ENCODE peak calls at places on chromosomes 4 and X, in six cellular contexts. One of them, this sample, is unnamed.

GRCh38 chr4:55359397-55359916 is 13.4 kb downstream of the SRD5A3 start:
- DNase-seq in activated CD4-positive, alpha-beta T cell treated with anti-CD3 and anti-CD28 coated beads, Interleukin-2, amount 10 ng/mL, durations not matched to agents 7 days and 5 days: no peak
- DNase-seq in stimulated activated CD4-positive, alpha-beta T cell treated with anti-CD3 and anti-CD28 coated beads, Interleukin-1b, Interleukin-23, amount 100 ng/mL, for 48 hours: no peak
- DNase-seq in Calu3: no peak
- DNase-seq in Karpas-422: no peak
- DNase-seq in endothelial cell: no peak
- DNase-seq in this sample: no peak

GRCh38 chrX:109356684-109357083 is 125.2 kb downstream of the GUCY2F start:
- DNase-seq in Calu3: no peak
- DNase-seq in activated CD4-positive, alpha-beta T cell treated with anti-CD3 and anti-CD28 coated beads, Interleukin-2, amount 10 ng/mL, durations not matched to agents 7 days and 5 days: no peak
- DNase-seq in stimulated activated CD4-positive, alpha-beta T cell treated with anti-CD3 and anti-CD28 coated beads, Interleukin-1b, Interleukin-23, amount 100 ng/mL, for 48 hours: no peak
- DNase-seq in endothelial cell: no peak
- DNase-seq in Karpas-422: no peak
- DNase-seq in this sample: no peak

GRCh38 chrX:29461039-29461438 is 754.3 kb upstream of the MAGEB2 start:
- DNase-seq in Calu3: no peak
- DNase-seq in endothelial cell: no peak
- DNase-seq in activated CD4-positive, alpha-beta T cell treated with anti-CD3 and anti-CD28 coated beads, Interleukin-2, amount 10 ng/mL, durations not matched to agents 7 days and 5 days: no peak
- DNase-seq in stimulated activated CD4-positive, alpha-beta T cell treated with anti-CD3 and anti-CD28 coated beads, Interleukin-1b, Interleukin-23, amount 100 ng/mL, for 48 hours: no peak
- DNase-seq in Karpas-422: no peak
- DNase-seq in this sample: no peak

GRCh38 chr4:16225996-16226815 is at the start of gene TAPT1:
- DNase-seq in Karpas-422: peak
- DNase-seq in activated CD4-positive, alpha-beta T cell treated with anti-CD3 and anti-CD28 coated beads, Interleukin-2, amount 10 ng/mL, durations not matched to agents 7 days and 5 days: peak
- DNase-seq in stimulated activated CD4-positive, alpha-beta T cell treated with anti-CD3 and anti-CD28 coated beads, Interleukin-1b, Interleukin-23, amount 100 ng/mL, for 48 hours: peak
- DNase-seq in endothelial cell: peak
- DNase-seq in Calu3: peak
- DNase-seq in this sample: peak

GRCh38 chrX:40093586-40093985 is 4.2 kb downstream of the BCOR start:
- DNase-seq in endothelial cell: no peak
- DNase-seq in Karpas-422: no peak
- DNase-seq in Calu3: no peak
- DNase-seq in stimulated activated CD4-positive, alpha-beta T cell treated with anti-CD3 and anti-CD28 coated beads, Interleukin-1b, Interleukin-23, amount 100 ng/mL, for 48 hours: no peak
- DNase-seq in activated CD4-positive, alpha-beta T cell treated with anti-CD3 and anti-CD28 coated beads, Interleukin-2, amount 10 ng/mL, durations not matched to agents 7 days and 5 days: no peak
- DNase-seq in this sample: no peak

GRCh38 chr4:123783936-123784335 is 387.3 kb downstream of the SPRY1 start:
- DNase-seq in Karpas-422: no peak
- DNase-seq in stimulated activated CD4-positive, alpha-beta T cell treated with anti-CD3 and anti-CD28 coated beads, Interleukin-1b, Interleukin-23, amount 100 ng/mL, for 48 hours: no peak
- DNase-seq in Calu3: no peak
- DNase-seq in endothelial cell: no peak
- DNase-seq in activated CD4-positive, alpha-beta T cell treated with anti-CD3 and anti-CD28 coated beads, Interleukin-2, amount 10 ng/mL, durations not matched to agents 7 days and 5 days: no peak
- DNase-seq in this sample: no peak

GRCh38 chrX:129958814-129959492 is 23.5 kb upstream of the BCORL1 start:
- DNase-seq in stimulated activated CD4-positive, alpha-beta T cell treated with anti-CD3 and anti-CD28 coated beads, Interleukin-1b, Interleukin-23, amount 100 ng/mL, for 48 hours: no peak
- DNase-seq in activated CD4-positive, alpha-beta T cell treated with anti-CD3 and anti-CD28 coated beads, Interleukin-2, amount 10 ng/mL, durations not matched to agents 7 days and 5 days: no peak
- DNase-seq in endothelial cell: no peak
- DNase-seq in Calu3: no peak
- DNase-seq in Karpas-422: no peak
- DNase-seq in this sample: no peak

GRCh38 chr4:150769845-150770244 is 187.9 kb downstream of the MAB21L2 start:
- DNase-seq in activated CD4-positive, alpha-beta T cell treated with anti-CD3 and anti-CD28 coated beads, Interleukin-2, amount 10 ng/mL, durations not matched to agents 7 days and 5 days: no peak
- DNase-seq in stimulated activated CD4-positive, alpha-beta T cell treated with anti-CD3 and anti-CD28 coated beads, Interleukin-1b, Interleukin-23, amount 100 ng/mL, for 48 hours: no peak
- DNase-seq in endothelial cell: no peak
- DNase-seq in Calu3: no peak
- DNase-seq in Karpas-422: no peak
- DNase-seq in this sample: no peak

GRCh38 chr4:185534850-185535761 is at the start of gene PDLIM3:
- DNase-seq in stimulated activated CD4-positive, alpha-beta T cell treated with anti-CD3 and anti-CD28 coated beads, Interleukin-1b, Interleukin-23, amount 100 ng/mL, for 48 hours: peak
- DNase-seq in activated CD4-positive, alpha-beta T cell treated with anti-CD3 and anti-CD28 coated beads, Interleukin-2, amount 10 ng/mL, durations not matched to agents 7 days and 5 days: no peak
- DNase-seq in Karpas-422: no peak
- DNase-seq in endothelial cell: peak
- DNase-seq in Calu3: peak
- DNase-seq in this sample: no peak

GRCh38 chrX:11611161-11611560 is 54.6 kb downstream of the ARHGAP6 start:
- DNase-seq in stimulated activated CD4-positive, alpha-beta T cell treated with anti-CD3 and anti-CD28 coated beads, Interleukin-1b, Interleukin-23, amount 100 ng/mL, for 48 hours: no peak
- DNase-seq in endothelial cell: no peak
- DNase-seq in Calu3: no peak
- DNase-seq in activated CD4-positive, alpha-beta T cell treated with anti-CD3 and anti-CD28 coated beads, Interleukin-2, amount 10 ng/mL, durations not matched to agents 7 days and 5 days: no peak
- DNase-seq in Karpas-422: no peak
- DNase-seq in this sample: no peak

This sample was measured in RPMI8226.